ENCODE peak calls at places on chromosomes 2 and 18, in six cellular contexts. M is lower lobe of right lung; O is cardiac muscle cell; T is fibroblast of lung; S is PC-9; J is effector memory CD4-positive, alpha-beta T cell. P is an unnamed sample.

GRCh38 chr2:176177580-176178270 is 10.7 kb upstream of the HOXD1 start:
- DNase-seq in J (no peak), O (no peak), T (no peak), S (no peak), M (no peak), P (no peak)

GRCh38 chr2:197057946-197058345 is 131.4 kb upstream of the PGAP1 start:
- DNase-seq in T (no peak), S (no peak), M (no peak), O (peak; percentile 18), J (no peak), P (no peak)

GRCh38 chr18:78666666-78667335 is 312.8 kb upstream of the SALL3 start:
- DNase-seq in M (no peak), T (no peak), S (no peak), O (no peak), J (no peak), P (no peak)

GRCh38 chr18:45839415-45840395 is 14.2 kb downstream of the SIGLEC15 start:
- DNase-seq in J (no peak), M (no peak), O (peak; percentile 85), S (peak; percentile 37), T (peak; percentile 68), P (no peak)

GRCh38 chr2:138395565-138396306 is 105.8 kb upstream of the SPOPL start:
- DNase-seq in T (peak; percentile 66), S (peak; percentile 28), M (no peak), J (no peak), O (peak; percentile 77), P (no peak)

GRCh38 chr2:4745596-4745995 is 946.6 kb upstream of the SOX11 start:
- DNase-seq in O (no peak), J (no peak), M (no peak), T (no peak), S (no peak), P (no peak)

GRCh38 chr2:157691695-157692094 is 63.0 kb upstream of the ACVR1C start:
- DNase-seq in T (no peak), M (no peak), J (no peak), O (no peak), S (no peak), P (no peak)

GRCh38 chr18:34709631-34710429 is at the start of gene DTNA:
- DNase-seq in O (peak; percentile 95), J (no peak), T (peak; percentile 97), M (no peak), S (no peak), P (no peak)

GRCh38 chr2:54099834-54100595 is 15.4 kb upstream of the ACYP2 start:
- DNase-seq in M (no peak), S (no peak), T (no peak), O (no peak), J (no peak), P (no peak)

GRCh38 chr2:115484483-115484882 is 1042.0 kb downstream of the DPP10 start:
- DNase-seq in O (no peak), J (no peak), T (no peak), M (no peak), S (no peak), P (no peak)

GRCh38 chr2:206968139-206969086 is 29.1 kb downstream of the CPO start:
- DNase-seq in J (no peak), T (peak; percentile 54), O (no peak), M (no peak), S (no peak), P (no peak)

GRCh38 chr2:46913471-46914381 is 1.9 kb downstream of the MCFD2 start:
- DNase-seq in O (peak; percentile 58), J (no peak), T (peak; percentile 73), S (peak; percentile 70), M (no peak), P (no peak)

GRCh38 chr2:233811732-233812131 is 33.6 kb downstream of the MROH2A start:
- DNase-seq in O (no peak), S (no peak), M (no peak), J (no peak), T (no peak), P (no peak)

GRCh38 chr2:166727105-166727504 is 161.2 kb upstream of the XIRP2 start:
- DNase-seq in M (no peak), T (no peak), J (no peak), O (no peak), S (no peak), P (no peak)

GRCh38 chr2:105496271-105496670 is 97.4 kb upstream of the FHL2 start:
- DNase-seq in M (no peak), T (no peak), S (no peak), J (no peak), O (no peak), P (peak; percentile 47)

GRCh38 chr2:134253804-134254203 is at the start of gene MGAT5:
- DNase-seq in O (no peak), S (no peak), T (no peak), J (no peak), M (no peak), P (no peak)

GRCh38 chr2:134250840-134251461 is 2.9 kb upstream of the MGAT5 start:
- DNase-seq in O (no peak), S (no peak), T (no peak), J (no peak), M (no peak), P (no peak)

GRCh38 chr2:134253117-134253704 is 661 bp upstream of the MGAT5 start:
- DNase-seq in O (no peak), S (no peak), J (no peak), T (no peak), M (no peak), P (no peak)

GRCh38 chr2:134249755-134250154 is 4.1 kb upstream of the MGAT5 start:
- DNase-seq in J (no peak), O (peak; percentile 15), M (no peak), T (no peak), S (no peak), P (no peak)

GRCh38 chr2:134252092-134252775 is 1.6 kb upstream of the MGAT5 start:
- DNase-seq in J (no peak), O (no peak), M (no peak), S (no peak), T (peak; percentile 72), P (no peak)
- H3K4me1 ChIP-seq in J (peaks cover 53% of the 10 kb centered on the region), O (no peaks in the 10 kb centered on the region), M (peaks cover 37% of the 10 kb centered on the region), S (no peaks in the 10 kb centered on the region), T (peaks cover 3% of the 10 kb centered on the region), P (peaks cover 75% of the 10 kb centered on the region)

GRCh38 chr18:9870431-9871023 is 15.2 kb upstream of the TXNDC2 start:
- DNase-seq in J (no peak), M (no peak), S (no peak), O (no peak), T (no peak), P (no peak)
- H3K9me3 ChIP-seq in J (no peaks in the 10 kb centered on the region), M (peaks cover 6% of the 10 kb centered on the region), S (peaks cover 8% of the 10 kb centered on the region), O (no peaks in the 10 kb centered on the region), T (no peaks in the 10 kb centered on the region), P (peaks cover 14% of the 10 kb centered on the region)

GRCh38 chr2:37375721-37376399 is 31.4 kb downstream of the QPCT start:
- DNase-seq in T (no peak), O (no peak), M (no peak), J (no peak), S (no peak), P (no peak)
- H3K4me3 ChIP-seq in T (no peak overlapping the region), O (no peak overlapping the region), M (no peak overlapping the region), J (no peak overlapping the region), S (no peak overlapping the region), P (no peak overlapping the region)

GRCh38 chr2:177252808-177253531 is 11.6 kb downstream of the NFE2L2 start:
- DNase-seq in M (no peak), T (no peak), S (no peak), O (no peak), J (no peak), P (no peak)

GRCh38 chr2:177249038-177249437 is 15.5 kb downstream of the NFE2L2 start:
- DNase-seq in J (no peak), S (no peak), O (no peak), M (no peak), T (no peak), P (no peak)

GRCh38 chr2:177253704-177254103 is 10.8 kb downstream of the NFE2L2 start:
- DNase-seq in O (no peak), M (no peak), T (no peak), J (no peak), S (no peak), P (no peak)

GRCh38 chr2:177250461-177250860 is 14.1 kb downstream of the NFE2L2 start:
- DNase-seq in M (no peak), S (no peak), T (no peak), J (no peak), O (no peak), P (no peak)

DNA sequence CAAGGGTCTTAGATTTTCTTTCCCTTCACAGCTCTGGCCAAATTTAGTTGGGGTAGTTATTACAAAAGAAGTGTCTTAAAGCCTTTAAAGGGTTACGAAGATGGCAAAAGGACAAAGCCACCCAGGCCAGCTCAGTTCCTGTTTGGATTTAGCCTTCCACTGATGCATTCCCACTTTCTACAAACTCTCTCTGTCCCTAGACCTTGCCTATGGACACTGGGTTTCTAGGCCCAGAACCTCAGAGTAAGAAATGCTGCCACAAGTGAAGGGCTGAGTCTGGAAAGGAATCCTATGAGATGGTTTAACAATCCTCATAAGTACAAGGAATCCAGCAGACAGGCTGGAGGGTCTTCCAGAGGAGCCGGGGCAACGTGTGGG is 13.4 kb downstream of the NFE2L2 start:
- DNase-seq in J (no peak), O (no peak), S (no peak), T (no peak), M (no peak), P (no peak)
- H3K4me1 ChIP-seq in J (peaks cover 29% of the 10 kb centered on the region), O (peaks cover 14% of the 10 kb centered on the region), S (peaks cover 51% of the 10 kb centered on the region), T (peaks cover 20% of the 10 kb centered on the region), M (peaks cover 99% of the 10 kb centered on the region), P (peaks cover 100% of the 10 kb centered on the region)